ENCODE peak calls at places on chromosomes 13 and 19, in four cellular contexts. One of them, this sample, is unnamed.
A peak's percentile ranks its signal among the peaks of the same experiment; 100 is the strongest.

GRCh38 chr13:24075137-24075975 is 85.2 kb upstream of the SPATA13 start:
- DNase-seq in stimulated activated CD4-positive, alpha-beta T cell treated with anti-CD3 and anti-CD28 coated beads, Interleukin-2, amount 100 ng/mL, for 48 hours: no peak
- DNase-seq in foreskin fibroblast: no peak
- DNase-seq in stimulated activated CD8-positive, alpha-beta memory T cell treated with anti-CD3 and anti-CD28 coated beads, Interleukin-4, amount 100 ng/mL, for 24 hours: no peak
- DNase-seq in this sample: no peak

GRCh38 chr19:30512748-30513389 is 140.7 kb downstream of the ZNF536 start:
- DNase-seq in stimulated activated CD4-positive, alpha-beta T cell treated with anti-CD3 and anti-CD28 coated beads, Interleukin-2, amount 100 ng/mL, for 48 hours: no peak
- DNase-seq in foreskin fibroblast: peak; percentile 6
- DNase-seq in stimulated activated CD8-positive, alpha-beta memory T cell treated with anti-CD3 and anti-CD28 coated beads, Interleukin-4, amount 100 ng/mL, for 24 hours: no peak
- DNase-seq in this sample: no peak

GRCh38 chr19:3661284-3662238 is 35.0 kb upstream of the CACTIN start:
- DNase-seq in stimulated activated CD8-positive, alpha-beta memory T cell treated with anti-CD3 and anti-CD28 coated beads, Interleukin-4, amount 100 ng/mL, for 24 hours: no peak
- DNase-seq in foreskin fibroblast: no peak
- DNase-seq in stimulated activated CD4-positive, alpha-beta T cell treated with anti-CD3 and anti-CD28 coated beads, Interleukin-2, amount 100 ng/mL, for 48 hours: no peak
- DNase-seq in this sample: no peak

GRCh38 chr19:12527034-12527836 is 24.0 kb downstream of the ZNF564 start:
- DNase-seq in stimulated activated CD4-positive, alpha-beta T cell treated with anti-CD3 and anti-CD28 coated beads, Interleukin-2, amount 100 ng/mL, for 48 hours: no peak
- DNase-seq in stimulated activated CD8-positive, alpha-beta memory T cell treated with anti-CD3 and anti-CD28 coated beads, Interleukin-4, amount 100 ng/mL, for 24 hours: no peak
- DNase-seq in foreskin fibroblast: no peak
- DNase-seq in this sample: no peak

GRCh38 chr19:18292460-18292809 is 11.0 kb upstream of the JUND start:
- DNase-seq in foreskin fibroblast: no peak
- DNase-seq in stimulated activated CD8-positive, alpha-beta memory T cell treated with anti-CD3 and anti-CD28 coated beads, Interleukin-4, amount 100 ng/mL, for 24 hours: no peak
- DNase-seq in stimulated activated CD4-positive, alpha-beta T cell treated with anti-CD3 and anti-CD28 coated beads, Interleukin-2, amount 100 ng/mL, for 48 hours: no peak
- DNase-seq in this sample: no peak

GRCh38 chr13:21069561-21070004 is 8.2 kb upstream of the LATS2 start:
- DNase-seq in foreskin fibroblast: peak; percentile 90
- DNase-seq in stimulated activated CD8-positive, alpha-beta memory T cell treated with anti-CD3 and anti-CD28 coated beads, Interleukin-4, amount 100 ng/mL, for 24 hours: no peak
- DNase-seq in stimulated activated CD4-positive, alpha-beta T cell treated with anti-CD3 and anti-CD28 coated beads, Interleukin-2, amount 100 ng/mL, for 48 hours: no peak
- DNase-seq in this sample: peak; percentile 56

GRCh38 chr13:113120300-113121182 is 2.1 kb upstream of the F10 start:
- DNase-seq in stimulated activated CD8-positive, alpha-beta memory T cell treated with anti-CD3 and anti-CD28 coated beads, Interleukin-4, amount 100 ng/mL, for 24 hours: no peak
- DNase-seq in stimulated activated CD4-positive, alpha-beta T cell treated with anti-CD3 and anti-CD28 coated beads, Interleukin-2, amount 100 ng/mL, for 48 hours: no peak
- DNase-seq in foreskin fibroblast: no peak
- DNase-seq in this sample: peak; percentile 41

GRCh38 chr19:13982773-13983172 is 23.3 kb downstream of the RFX1 start:
- DNase-seq in stimulated activated CD8-positive, alpha-beta memory T cell treated with anti-CD3 and anti-CD28 coated beads, Interleukin-4, amount 100 ng/mL, for 24 hours: no peak
- DNase-seq in stimulated activated CD4-positive, alpha-beta T cell treated with anti-CD3 and anti-CD28 coated beads, Interleukin-2, amount 100 ng/mL, for 48 hours: no peak
- DNase-seq in foreskin fibroblast: no peak
- DNase-seq in this sample: no peak

GRCh38 chr13:76226941-76227340 is 590.8 kb downstream of the LMO7 start:
- DNase-seq in stimulated activated CD4-positive, alpha-beta T cell treated with anti-CD3 and anti-CD28 coated beads, Interleukin-2, amount 100 ng/mL, for 48 hours: no peak
- DNase-seq in stimulated activated CD8-positive, alpha-beta memory T cell treated with anti-CD3 and anti-CD28 coated beads, Interleukin-4, amount 100 ng/mL, for 24 hours: no peak
- DNase-seq in foreskin fibroblast: no peak
- DNase-seq in this sample: no peak

GRCh38 chr13:52454459-52454824 is 836 bp upstream of the CKAP2 start:
- DNase-seq in stimulated activated CD4-positive, alpha-beta T cell treated with anti-CD3 and anti-CD28 coated beads, Interleukin-2, amount 100 ng/mL, for 48 hours: no peak
- DNase-seq in foreskin fibroblast: no peak
- DNase-seq in stimulated activated CD8-positive, alpha-beta memory T cell treated with anti-CD3 and anti-CD28 coated beads, Interleukin-4, amount 100 ng/mL, for 24 hours: no peak
- DNase-seq in this sample: no peak

GRCh38 chr13:71801781-71802180 is 65.2 kb downstream of the DACH1 start:
- DNase-seq in stimulated activated CD8-positive, alpha-beta memory T cell treated with anti-CD3 and anti-CD28 coated beads, Interleukin-4, amount 100 ng/mL, for 24 hours: no peak
- DNase-seq in stimulated activated CD4-positive, alpha-beta T cell treated with anti-CD3 and anti-CD28 coated beads, Interleukin-2, amount 100 ng/mL, for 48 hours: no peak
- DNase-seq in foreskin fibroblast: no peak
- DNase-seq in this sample: no peak